ENCODE peak calls at places on chromosomes 13 and 19, in ten cellular contexts. W, J, B, O, A, K, R, Q, E and U are unnamed samples.

GRCh38 chr13:79171131-79172061 is 234.7 kb downstream of the RBM26 start:
- DNase-seq in W (no peak), J (no peak), B (no peak), O (no peak), A (no peak), K (no peak), R (no peak), Q (no peak), E (no peak), U (no peak)

GRCh38 chr13:44044544-44045178 is 165.0 kb downstream of the LACC1 start:
- DNase-seq in W (peak; percentile 34), J (no peak), B (no peak), O (no peak), A (no peak), K (peak; percentile 46), R (no peak), Q (no peak), E (no peak), U (no peak)

GRCh38 chr19:47537493-47537892 is 22.6 kb upstream of the NAPA start:
- DNase-seq in W (no peak), J (no peak), B (no peak), O (no peak), A (no peak), K (no peak), R (no peak), Q (no peak), E (no peak), U (no peak)

GRCh38 chr13:30222253-30222652 is 85.1 kb downstream of the KATNAL1 start:
- DNase-seq in W (peak; percentile 9), J (no peak), B (no peak), O (no peak), A (no peak), K (no peak), R (no peak), Q (no peak), E (no peak), U (no peak)

GRCh38 chr19:45526143-45526542 is 18.9 kb downstream of the VASP start:
- DNase-seq in W (peak; percentile 53), J (no peak), B (peak; percentile 72), O (no peak), A (no peak), K (peak; percentile 65), R (no peak), Q (no peak), E (peak; percentile 70), U (peak; percentile 57)

GRCh38 chr19:2491130-2491801 is 15.3 kb downstream of the GADD45B start:
- DNase-seq in W (peak; percentile 91), J (no peak), B (no peak), O (peak; percentile 90), A (no peak), K (peak; percentile 97), R (no peak), Q (no peak), E (no peak), U (no peak)

GRCh38 chr13:87537946-87538345 is 133.2 kb upstream of the SLITRK5 start:
- DNase-seq in W (no peak), J (no peak), B (no peak), O (no peak), A (no peak), K (no peak), R (no peak), Q (no peak), E (no peak), U (no peak)

GRCh38 chr19:46537136-46538097 is 41.8 kb upstream of the PNMA8B start:
- DNase-seq in W (peak; percentile 52), J (no peak), B (peak; percentile 59), O (no peak), A (peak; percentile 37), K (peak; percentile 65), R (peak; percentile 62), Q (peak; percentile 52), E (no peak), U (no peak)

GRCh38 chr13:27533155-27533643 is 82.8 kb upstream of the MTIF3 start:
- DNase-seq in W (peak; percentile 66), J (peak; percentile 43), B (peak; percentile 88), O (no peak), A (peak; percentile 88), K (peak; percentile 86), R (peak; percentile 16), Q (peak; percentile 77), E (peak; percentile 91), U (peak; percentile 94)

GRCh38 chr19:42497492-42498226 is 30.6 kb downstream of the CEACAM1 start:
- DNase-seq in W (no peak), J (no peak), B (no peak), O (no peak), A (peak; percentile 34), K (no peak), R (no peak), Q (no peak), E (peak; percentile 67), U (no peak)

GRCh38 chr13:41458939-41459753 is 1.8 kb downstream of the RGCC start:
- DNase-seq in W (peak; percentile 51), J (no peak), B (peak; percentile 28), O (no peak), A (no peak), K (peak; percentile 82), R (peak; percentile 56), Q (no peak), E (no peak), U (peak; percentile 29)